ENCODE peak calls at places on chromosomes 7 and 10, in nine cellular contexts. B is lower leg skin, Q is tibial artery, T is Caco-2, A is HFFc6, H is B cell, G is right lobe of liver, W is astrocyte of the cerebellum, E is WTC11. I is an unnamed sample.

GRCh38 chr7:131536361-131536849 is 20.0 kb downstream of the PODXL start:
- DNase-seq in H (no peak), B (peak), W (no peak), Q (no peak), T (no peak), G (no peak), E (peak), A (no peak), I (no peak)

GRCh38 chr10:52059089-52059488 is 255.0 kb upstream of the DKK1 start:
- DNase-seq in E (no peak), W (no peak), H (no peak), G (no peak), A (no peak), Q (no peak), T (no peak), B (no peak), I (no peak)

GRCh38 chr10:96168546-96168945 is 38.4 kb downstream of the ZNF518A start:
- DNase-seq in H (no peak), G (no peak), Q (no peak), T (no peak), A (no peak), E (no peak), W (no peak), B (no peak), I (no peak)

GRCh38 chr10:71383972-71384687 is 12.6 kb upstream of the CDH23 start:
- DNase-seq in Q (peak), H (peak), T (peak), A (no peak), E (peak), B (peak), G (peak), W (no peak), I (peak)

GRCh38 chr10:11353229-11353896 is 258.1 kb downstream of the USP6NL start:
- DNase-seq in G (no peak), T (peak), H (no peak), W (no peak), Q (no peak), B (peak), A (no peak), E (no peak), I (no peak)

GRCh38 chr10:90193240-90193985 is 492.0 kb downstream of the KIF20B start:
- DNase-seq in T (no peak), E (no peak), B (no peak), G (no peak), H (no peak), W (no peak), Q (no peak), A (peak), I (no peak)

GRCh38 chr7:93921190-93921585 is 347 bp upstream of the GNG11 start:
- DNase-seq in G (no peak), T (no peak), B (no peak), E (no peak), Q (no peak), W (no peak), H (no peak), A (no peak), I (no peak)

GRCh38 chr7:126440542-126440941 is 812.2 kb downstream of the GRM8 start:
- DNase-seq in B (no peak), T (no peak), W (no peak), G (no peak), Q (no peak), E (no peak), H (no peak), A (no peak), I (no peak)

GRCh38 chr7:65235586-65235985 is 138.1 kb upstream of the ZNF92 start:
- DNase-seq in H (no peak), G (no peak), W (no peak), B (no peak), T (no peak), E (no peak), A (no peak), Q (no peak), I (no peak)

GRCh38 chr7:157096286-157097055 is 42.3 kb upstream of the UBE3C start:
- DNase-seq in B (no peak), W (no peak), E (no peak), G (no peak), H (no peak), Q (no peak), T (peak), A (no peak), I (no peak)

GRCh38 chr7:105887569-105888199 is 11.3 kb upstream of the ATXN7L1 start:
- DNase-seq in Q (no peak), B (no peak), H (no peak), W (no peak), T (no peak), G (no peak), E (no peak), A (no peak), I (no peak)

GRCh38 chr7:77685219-77685618 is 11.0 kb upstream of the RSBN1L start:
- DNase-seq in A (no peak), G (no peak), H (no peak), Q (no peak), B (no peak), W (no peak), T (no peak), E (no peak), I (no peak)

GRCh38 chr10:47349941-47350371 is 1.8 kb downstream of the RBP3 start:
- DNase-seq in Q (peak), G (no peak), B (no peak), W (no peak), H (no peak), E (no peak), T (peak), A (no peak), I (no peak)

GRCh38 chr7:92808006-92808405 is 28.4 kb downstream of the CDK6 start:
- DNase-seq in G (no peak), H (no peak), A (peak), B (no peak), Q (no peak), W (no peak), T (no peak), E (no peak), I (no peak)

GRCh38 chr10:80486151-80486692 is 32.1 kb downstream of the TSPAN14 start:
- DNase-seq in H (no peak), Q (peak), E (no peak), T (no peak), A (no peak), W (no peak), B (peak), G (no peak), I (no peak)

GRCh38 chr7:121288894-121289293 is 39.9 kb upstream of the WNT16 start:
- DNase-seq in Q (no peak), E (no peak), W (peak), B (no peak), A (peak), T (no peak), H (no peak), G (no peak), I (no peak)

GRCh38 chr10:27760867-27761266 is 15.2 kb upstream of the MKX start:
- DNase-seq in E (no peak), W (no peak), A (no peak), B (no peak), G (no peak), H (no peak), T (no peak), Q (no peak), I (no peak)

GRCh38 chr10:27759483-27760281 is 14.1 kb upstream of the MKX start:
- DNase-seq in Q (no peak), A (no peak), W (no peak), B (no peak), T (no peak), E (no peak), H (no peak), G (no peak), I (no peak)
- TF ChIP-seq CTCF in Q (no peak), A (peak), W (no peak), B (no peak), T (no peak), E (no peak), H (no peak), G (no peak), I (no peak)

GRCh38 chr10:123149568-123150228 is 1.8 kb downstream of the HMX2 start:
- DNase-seq in T (no peak), A (no peak), W (no peak), G (no peak), B (no peak), Q (no peak), E (peak), H (peak), I (peak)
- TF ChIP-seq CTCF in T (no peak), A (no peak), W (no peak), G (no peak), B (no peak), Q (no peak), E (no peak), H (no peak), I (no peak)

GRCh38 chr10:128087884-128088695 is 38.1 kb downstream of the MKI67 start:
- DNase-seq in E (peak), Q (peak), G (peak), T (peak), H (no peak), W (no peak), A (peak), B (peak), I (no peak)
- TF ChIP-seq CTCF in E (no peak), Q (no peak), G (peak), T (peak), H (no peak), W (no peak), A (peak), B (no peak), I (no peak)

GRCh38 chr7:20647051-20647450 is 31.6 kb downstream of the ABCB5 start:
- DNase-seq in W (peak), B (no peak), H (no peak), E (no peak), A (no peak), G (no peak), T (no peak), Q (no peak), I (no peak)

GRCh38 chr7:20653636-20654035 is 38.2 kb downstream of the ABCB5 start:
- DNase-seq in A (no peak), W (no peak), B (no peak), H (no peak), T (no peak), G (no peak), E (no peak), Q (no peak), I (no peak)

GRCh38 chr7:20650782-20651181 is 35.3 kb downstream of the ABCB5 start:
- DNase-seq in T (no peak), B (no peak), G (no peak), A (no peak), Q (no peak), E (peak), H (no peak), W (no peak), I (no peak)

GRCh38 chr7:20651960-20652544 is 36.6 kb downstream of the ABCB5 start:
- DNase-seq in H (no peak), E (no peak), Q (no peak), B (no peak), G (no peak), T (no peak), W (no peak), A (no peak), I (no peak)

GRCh38 chr7:20647908-20648776 is 32.7 kb downstream of the ABCB5 start:
- DNase-seq in W (peak), T (peak), E (peak), Q (no peak), B (no peak), G (no peak), H (no peak), A (no peak), I (no peak)
- TF ChIP-seq CTCF in W (peak), T (peak), E (peak), Q (no peak), B (no peak), G (no peak), H (no peak), A (no peak), I (peak)

GRCh38 chr10:8456386-8456785 is 401.9 kb downstream of the GATA3 start:
- DNase-seq in E (no peak), B (no peak), Q (no peak), W (no peak), H (no peak), G (no peak), A (no peak), T (no peak), I (no peak)
- TF ChIP-seq CTCF in E (no peak), B (no peak), Q (no peak), W (no peak), H (no peak), G (no peak), A (no peak), T (no peak), I (no peak)

GRCh38 chr10:84550756-84551436 is 222.5 kb downstream of the CCSER2 start:
- DNase-seq in B (no peak), G (no peak), A (no peak), H (no peak), Q (no peak), E (no peak), T (no peak), W (no peak), I (no peak)

GRCh38 chr10:84551437-84552120 is 223.2 kb downstream of the CCSER2 start:
- DNase-seq in B (no peak), A (no peak), E (no peak), T (no peak), W (no peak), H (no peak), G (no peak), Q (no peak), I (no peak)

GRCh38 chr10:84546609-84547008 is 218.2 kb downstream of the CCSER2 start:
- DNase-seq in E (no peak), H (no peak), B (no peak), W (no peak), T (no peak), A (no peak), G (no peak), Q (no peak), I (no peak)

GRCh38 chr10:84549368-84549767 is 221.0 kb downstream of the CCSER2 start:
- DNase-seq in A (no peak), W (no peak), E (no peak), B (no peak), H (no peak), T (no peak), G (no peak), Q (no peak), I (no peak)

DNA sequence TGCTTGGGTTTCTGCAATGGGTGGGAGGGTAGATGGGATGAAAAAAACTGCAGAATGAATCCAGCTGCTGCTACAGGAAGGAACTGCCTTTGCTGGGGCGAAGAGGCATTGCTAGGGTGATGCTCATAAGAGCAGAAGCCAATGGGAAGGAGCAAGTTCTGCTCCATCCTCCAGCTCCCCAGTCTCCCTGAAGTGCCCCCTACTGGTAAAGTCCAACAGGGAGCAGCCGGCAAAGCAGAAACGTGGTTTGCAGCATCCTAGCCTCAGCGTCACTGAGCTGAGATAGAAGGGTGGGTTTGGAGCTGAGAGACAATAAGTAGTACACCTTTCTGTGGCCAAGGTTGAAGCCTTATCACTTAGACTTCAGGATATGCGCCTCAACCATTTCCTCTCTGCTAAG is 220.5 kb downstream of the CCSER2 start:
- DNase-seq in A (no peak), W (no peak), H (no peak), E (peak), T (no peak), Q (no peak), B (no peak), G (no peak), I (no peak)
- TF ChIP-seq CTCF in A (peak), W (no peak), H (no peak), E (peak), T (no peak), Q (no peak), B (no peak), G (no peak), I (no peak)

DNA sequence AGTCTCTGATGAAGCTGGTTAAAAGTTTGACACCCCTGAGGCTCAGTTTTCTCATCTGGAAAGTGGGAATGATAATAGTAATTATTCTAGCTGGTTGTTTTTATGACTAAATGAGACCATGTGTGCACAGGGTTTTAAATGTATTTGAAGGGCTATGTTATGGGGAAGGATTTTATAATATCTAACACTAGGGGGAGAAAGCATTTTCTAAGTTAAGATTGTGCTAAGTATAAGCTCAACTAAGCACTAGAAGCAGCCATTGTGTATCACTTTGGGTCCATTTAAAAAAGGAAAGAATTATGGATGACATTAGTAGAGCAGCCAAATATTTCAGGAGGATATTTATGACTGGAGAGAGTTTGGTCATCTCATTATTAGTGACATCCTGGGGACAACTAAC is 49.5 kb upstream of the CREB5 start:
- DNase-seq in A (no peak), Q (no peak), T (no peak), H (no peak), E (no peak), W (no peak), B (no peak), G (no peak), I (no peak)
- TF ChIP-seq CTCF in A (peak), Q (no peak), T (peak), H (peak), E (no peak), W (no peak), B (no peak), G (no peak), I (no peak)

GRCh38 chr10:102918817-102919236 is 733 bp downstream of the CNNM2 start:
- DNase-seq in T (no peak), G (peak), B (no peak), A (no peak), E (peak), Q (no peak), H (peak), W (no peak), I (no peak)
- TF ChIP-seq CTCF in T (no peak), G (no peak), B (no peak), A (peak), E (no peak), Q (no peak), H (peak), W (no peak), I (no peak)

GRCh38 chr7:2373646-2374045 is 19.0 kb downstream of the EIF3B start:
- DNase-seq in B (no peak), E (no peak), W (no peak), T (no peak), Q (no peak), A (no peak), H (no peak), G (no peak), I (no peak)

GRCh38 chr7:2373124-2373556 is 18.5 kb downstream of the EIF3B start:
- DNase-seq in T (no peak), A (no peak), Q (no peak), W (peak), E (no peak), B (no peak), H (no peak), G (peak), I (no peak)

GRCh38 chr7:2376351-2377154 is 21.9 kb downstream of the EIF3B start:
- DNase-seq in E (no peak), B (no peak), H (no peak), Q (no peak), W (no peak), T (no peak), A (no peak), G (peak), I (no peak)

GRCh38 chr7:2374401-2374800 is 19.8 kb downstream of the EIF3B start:
- DNase-seq in B (no peak), Q (no peak), E (no peak), H (no peak), G (no peak), T (no peak), W (no peak), A (no peak), I (no peak)

GRCh38 chr7:2374830-2375728 is 20.5 kb downstream of the EIF3B start:
- DNase-seq in W (no peak), B (no peak), Q (no peak), H (no peak), T (no peak), G (no peak), A (no peak), E (no peak), I (no peak)
- TF ChIP-seq CTCF in W (peak), B (no peak), Q (no peak), H (no peak), T (no peak), G (no peak), A (no peak), E (no peak), I (no peak)

GRCh38 chr7:99499713-99500636 is at the start of gene ZNF394:
- DNase-seq in B (peak), A (peak), G (peak), Q (peak), W (peak), E (peak), H (peak), T (peak), I (peak)
- TF ChIP-seq CTCF in B (no peak), A (peak), G (no peak), Q (no peak), W (peak), E (no peak), H (peak), T (no peak), I (no peak)

I was measured in mesothelial cell of epicardium.